ENCODE peak calls at places on chromosomes 7 and 10, in six cellular contexts. Z is AG04450, K is suprapubic skin, W is Daoy, Y is HEK293T, S is dorsolateral prefrontal cortex. O is an unnamed sample.

GRCh38 chr10:37263304-37263703 is 137.9 kb downstream of the ANKRD30A start:
- DNase-seq in Z (no peak), K (no peak), W (no peak), Y (no peak), S (no peak), O (no peak)

GRCh38 chr10:124637746-124638145 is 106.4 kb downstream of the FAM53B start:
- DNase-seq in Z (no peak), K (no peak), W (no peak), Y (no peak), S (no peak), O (no peak)

GRCh38 chr10:96416643-96417042 is 57.8 kb upstream of the OPALIN start:
- DNase-seq in Z (no peak), K (no peak), W (no peak), Y (no peak), S (no peak), O (no peak)

GRCh38 chr7:27434729-27435400 is 192.3 kb downstream of the EVX1 start:
- DNase-seq in Z (no peak), K (no peak), W (no peak), Y (no peak), S (no peak), O (no peak)

GRCh38 chr10:126568809-126569208 is 101.7 kb downstream of the C10orf90 start:
- DNase-seq in Z (no peak), K (no peak), W (no peak), Y (no peak), S (no peak), O (no peak)

GRCh38 chr7:20114463-20114862 is 102.7 kb downstream of the MACC1 start:
- DNase-seq in Z (no peak), K (no peak), W (no peak), Y (no peak), S (no peak), O (no peak)

GRCh38 chr7:26648429-26649015 is 215.9 kb downstream of the SKAP2 start:
- DNase-seq in Z (no peak), K (no peak), W (peak), Y (no peak), S (no peak), O (peak)

GRCh38 chr10:93032105-93032808 is 28.3 kb upstream of the CYP26C1 start:
- DNase-seq in Z (no peak), K (no peak), W (no peak), Y (no peak), S (no peak), O (no peak)

GRCh38 chr7:73606801-73607691 is 17.3 kb downstream of the MLXIPL start:
- DNase-seq in Z (no peak), K (no peak), W (peak), Y (peak), S (no peak), O (peak)

GRCh38 chr7:125032943-125033342 is 103.3 kb upstream of the POT1 start:
- DNase-seq in Z (no peak), K (no peak), W (no peak), Y (no peak), S (no peak), O (no peak)